ENCODE peak calls at places on chromosomes 6 and 20, in eight cellular contexts. C is right lobe of liver, I is A549, T is breast epithelium, X is HCT116, P is stomach, O is ovary, M is HepG2. G is an unnamed sample.

GRCh38 chr20:16699287-16699686 is 30.5 kb upstream of the SNRPB2 start:
- DNase-seq in C (no peak), I (no peak), T (no peak), X (no peak), P (no peak), O (no peak), M (no peak), G (no peak)

GRCh38 chr6:144601221-144601620 is 316.1 kb downstream of the UTRN start:
- DNase-seq in C (no peak), I (no peak), T (no peak), X (no peak), P (no peak), O (no peak), M (no peak), G (no peak)

GRCh38 chr6:167153523-167153959 is 4.2 kb downstream of the GPR31 start:
- DNase-seq in C (no peak), I (no peak), T (no peak), X (no peak), P (no peak), O (no peak), M (peak; percentile 15), G (peak; percentile 39)

GRCh38 chr6:4647414-4648365 is 128.5 kb upstream of the CDYL start:
- DNase-seq in C (peak; percentile 75), I (peak; percentile 70), T (peak; percentile 64), X (peak; percentile 74), P (peak; percentile 72), O (peak; percentile 66), M (peak; percentile 53), G (peak; percentile 85)

GRCh38 chr6:149252626-149253025 is 64.9 kb upstream of the TAB2 start:
- DNase-seq in C (no peak), I (no peak), T (no peak), X (no peak), P (no peak), O (no peak), M (no peak), G (no peak)

GRCh38 chr6:162313922-162314660 is 413.5 kb downstream of the PRKN start:
- DNase-seq in C (no peak), I (no peak), T (no peak), X (no peak), P (no peak), O (no peak), M (no peak), G (no peak)

GRCh38 chr6:138654715-138655634 is 118.6 kb upstream of the CCDC28A start:
- DNase-seq in C (no peak), I (no peak), T (no peak), X (peak; percentile 16), P (no peak), O (no peak), M (no peak), G (no peak)

GRCh38 chr6:25789475-25789874 is 34.9 kb downstream of the SLC17A4 start:
- DNase-seq in C (no peak), I (no peak), T (no peak), X (no peak), P (no peak), O (no peak), M (no peak), G (no peak)

GRCh38 chr6:17705428-17705777 is 1.3 kb downstream of the NUP153 start:
- DNase-seq in C (peak; percentile 50), I (peak; percentile 57), T (peak; percentile 55), X (peak; percentile 21), P (peak; percentile 38), O (peak; percentile 42), M (peak; percentile 37), G (peak; percentile 70)

GRCh38 chr6:154164397-154164796 is 125.4 kb downstream of the OPRM1 start:
- DNase-seq in C (peak; percentile 85), I (no peak), T (peak; percentile 66), X (no peak), P (no peak), O (peak; percentile 83), M (no peak), G (peak; percentile 25)

GRCh38 chr20:9129756-9130155 is 60.9 kb downstream of the PLCB4 start:
- DNase-seq in C (no peak), I (no peak), T (no peak), X (no peak), P (no peak), O (no peak), M (no peak), G (no peak)

GRCh38 chr20:2871111-2871465 is 2.2 kb upstream of the PTPRA start:
- DNase-seq in C (no peak), I (no peak), T (no peak), X (no peak), P (no peak), O (no peak), M (no peak), G (no peak)

GRCh38 chr6:5518936-5519491 is 257.7 kb downstream of the FARS2 start:
- DNase-seq in C (no peak), I (no peak), T (no peak), X (no peak), P (no peak), O (no peak), M (no peak), G (no peak)

GRCh38 chr6:169851641-169852503 is 100.5 kb downstream of the ERMARD start:
- DNase-seq in C (peak; percentile 44), I (no peak), T (no peak), X (no peak), P (peak; percentile 24), O (no peak), M (no peak), G (no peak)

GRCh38 chr6:28940294-28940858 is 16.6 kb upstream of the TRIM27 start:
- DNase-seq in C (no peak), I (no peak), T (peak; percentile 73), X (no peak), P (no peak), O (peak; percentile 39), M (peak; percentile 43), G (peak; percentile 42)

GRCh38 chr20:54062812-54063280 is 7.5 kb downstream of the BCAS1 start:
- DNase-seq in C (no peak), I (peak; percentile 62), T (no peak), X (peak; percentile 42), P (no peak), O (no peak), M (peak; percentile 70), G (no peak)

GRCh38 chr6:52330470-52330869 is 31.5 kb upstream of the PAQR8 start:
- DNase-seq in C (no peak), I (no peak), T (no peak), X (no peak), P (peak; percentile 46), O (no peak), M (no peak), G (no peak)

GRCh38 chr6:42527204-42527603 is 36.6 kb upstream of the UBR2 start:
- DNase-seq in C (no peak), I (no peak), T (no peak), X (no peak), P (no peak), O (no peak), M (no peak), G (no peak)

GRCh38 chr6:23735151-23735550 is 390.9 kb upstream of the NRSN1 start:
- DNase-seq in C (no peak), I (no peak), T (no peak), X (no peak), P (no peak), O (no peak), M (no peak), G (no peak)

GRCh38 chr20:22584922-22585785 is 782 bp upstream of the FOXA2 start:
- DNase-seq in C (peak; percentile 80), I (peak; percentile 95), T (no peak), X (no peak), P (peak; percentile 57), O (no peak), M (peak; percentile 93), G (peak; percentile 73)

GRCh38 chr6:31734703-31735500 is 1.4 kb downstream of the CLIC1 start:
- DNase-seq in C (peak; percentile 59), I (peak; percentile 53), T (no peak), X (no peak), P (peak; percentile 54), O (peak; percentile 45), M (peak; percentile 65), G (peak; percentile 62)

GRCh38 chr6:51711876-51712275 is 375.5 kb downstream of the PKHD1 start:
- DNase-seq in C (no peak), I (no peak), T (no peak), X (no peak), P (no peak), O (no peak), M (no peak), G (no peak)

GRCh38 chr6:20706293-20707165 is 172.3 kb downstream of the CDKAL1 start:
- DNase-seq in C (no peak), I (no peak), T (no peak), X (peak; percentile 7), P (no peak), O (no peak), M (no peak), G (no peak)

GRCh38 chr20:63025534-63026331 is 19.0 kb upstream of the BHLHE23 start:
- DNase-seq in C (no peak), I (no peak), T (peak; percentile 23), X (no peak), P (no peak), O (peak; percentile 20), M (no peak), G (no peak)
- TF ChIP-seq POLR2A in C (no peak), I (no peak), T (no peak), X (no peak), P (no peak), O (no peak), M (no peak), G (no peak)

GRCh38 chr6:6825153-6825847 is 236.8 kb downstream of the LY86 start:
- DNase-seq in C (no peak), I (no peak), T (peak; percentile 19), X (no peak), P (peak; percentile 47), O (no peak), M (no peak), G (no peak)
- H3K4me1 ChIP-seq in C (peaks cover 14% of the 10 kb centered on the region), I (no peaks in the 10 kb centered on the region), T (no peaks in the 10 kb centered on the region), X (peaks cover 67% of the 10 kb centered on the region), P (peaks cover 20% of the 10 kb centered on the region), O (no peaks in the 10 kb centered on the region), M (peaks cover 9% of the 10 kb centered on the region), G (no peaks in the 10 kb centered on the region)

DNA sequence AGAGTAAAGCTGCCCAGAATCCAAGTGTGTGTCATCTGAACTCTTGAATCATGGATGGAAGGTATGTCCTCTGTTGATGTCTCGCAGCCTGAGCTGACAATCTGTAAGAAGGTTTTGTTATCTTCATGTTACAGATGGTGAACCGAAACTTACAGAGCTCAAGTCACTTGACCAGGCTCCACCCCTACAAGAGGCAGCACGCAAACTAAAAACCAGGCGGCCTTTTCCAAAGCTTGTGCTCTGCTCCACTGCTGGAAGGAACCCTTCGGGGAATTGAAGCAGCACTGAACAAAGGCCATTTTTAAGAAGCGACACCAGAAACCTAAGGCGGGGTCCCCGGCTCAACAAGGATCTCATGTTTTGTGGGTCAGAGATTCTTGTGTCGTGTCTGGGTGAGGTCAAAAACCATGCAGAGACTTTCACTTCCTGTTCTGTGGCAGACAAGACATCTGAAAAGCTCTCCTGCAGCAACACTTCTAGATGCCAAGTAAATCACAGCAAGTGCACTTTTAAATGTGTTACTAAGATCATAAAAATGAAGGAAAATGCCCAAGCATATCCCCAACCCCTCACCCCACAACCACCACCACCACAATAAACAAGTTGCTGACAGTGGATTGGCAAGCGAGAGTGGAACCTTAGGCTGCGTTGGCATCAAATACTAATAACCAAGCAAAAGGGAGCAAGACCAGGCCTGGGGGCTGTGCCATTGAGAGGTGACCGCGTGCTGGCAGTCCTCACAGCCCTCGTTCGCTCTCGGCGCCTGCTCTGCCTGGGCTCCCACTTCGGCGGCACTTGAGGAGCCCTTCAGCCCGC is 27.3 kb downstream of the NQO2 start:
- DNase-seq in C (peak; percentile 43), I (no peak), T (no peak), X (no peak), P (no peak), O (no peak), M (no peak), G (peak; percentile 46)
- TF ChIP-seq POLR2A in C (no peak), I (no peak), T (no peak), X (no peak), P (no peak), O (no peak), M (no peak), G (no peak)

GRCh38 chr6:11367638-11368199 is 135.3 kb upstream of the NEDD9 start:
- DNase-seq in C (peak; percentile 58), I (peak; percentile 55), T (no peak), X (no peak), P (no peak), O (no peak), M (peak; percentile 100), G (no peak)
- H3K4me1 ChIP-seq in C (peaks cover 42% of the 10 kb centered on the region), I (peaks cover 30% of the 10 kb centered on the region), T (no peaks in the 10 kb centered on the region), X (peaks cover 12% of the 10 kb centered on the region), P (peaks cover 3% of the 10 kb centered on the region), O (no peaks in the 10 kb centered on the region), M (peaks cover 75% of the 10 kb centered on the region), G (peaks cover 40% of the 10 kb centered on the region)